ENCODE peak calls at places on chromosomes 16 and 17, in ten cellular contexts. One of them, this sample, is unnamed.

GRCh38 chr17:10702574-10702973 is 5.2 kb downstream of the ADPRM start:
- DNase-seq in testis: no peak
- DNase-seq in fibroblast of pulmonary artery: peak
- DNase-seq in central memory CD8-positive, alpha-beta T cell: no peak
- DNase-seq in NCI-H2171 treated with DMSO at 0.1 percent for 48 hours: no peak
- DNase-seq in WTC11: no peak
- DNase-seq in left cardiac atrium: no peak
- DNase-seq in RWPE1: no peak
- DNase-seq in Ammon's horn: no peak
- DNase-seq in neural crest cell: no peak
- DNase-seq in this sample: no peak

GRCh38 chr16:30951193-30951592 is 2.3 kb downstream of the ORAI3 start:
- DNase-seq in NCI-H2171 treated with DMSO at 0.1 percent for 48 hours: no peak
- DNase-seq in neural crest cell: no peak
- DNase-seq in WTC11: no peak
- DNase-seq in left cardiac atrium: no peak
- DNase-seq in RWPE1: no peak
- DNase-seq in testis: no peak
- DNase-seq in Ammon's horn: no peak
- DNase-seq in central memory CD8-positive, alpha-beta T cell: no peak
- DNase-seq in fibroblast of pulmonary artery: no peak
- DNase-seq in this sample: no peak

GRCh38 chr17:71423871-71424546 is 696.8 kb upstream of the SOX9 start:
- DNase-seq in RWPE1: peak
- DNase-seq in WTC11: no peak
- DNase-seq in central memory CD8-positive, alpha-beta T cell: no peak
- DNase-seq in testis: no peak
- DNase-seq in Ammon's horn: no peak
- DNase-seq in left cardiac atrium: no peak
- DNase-seq in NCI-H2171 treated with DMSO at 0.1 percent for 48 hours: peak
- DNase-seq in neural crest cell: no peak
- DNase-seq in fibroblast of pulmonary artery: no peak
- DNase-seq in this sample: no peak

GRCh38 chr17:51817955-51818354 is 340.6 kb downstream of the CA10 start:
- DNase-seq in WTC11: no peak
- DNase-seq in testis: no peak
- DNase-seq in neural crest cell: no peak
- DNase-seq in fibroblast of pulmonary artery: no peak
- DNase-seq in central memory CD8-positive, alpha-beta T cell: no peak
- DNase-seq in Ammon's horn: no peak
- DNase-seq in NCI-H2171 treated with DMSO at 0.1 percent for 48 hours: no peak
- DNase-seq in left cardiac atrium: no peak
- DNase-seq in RWPE1: no peak
- DNase-seq in this sample: no peak

GRCh38 chr17:4204676-4205075 is 59.1 kb downstream of the ANKFY1 start:
- DNase-seq in central memory CD8-positive, alpha-beta T cell: no peak
- DNase-seq in neural crest cell: no peak
- DNase-seq in testis: peak
- DNase-seq in left cardiac atrium: peak
- DNase-seq in NCI-H2171 treated with DMSO at 0.1 percent for 48 hours: no peak
- DNase-seq in RWPE1: no peak
- DNase-seq in fibroblast of pulmonary artery: peak
- DNase-seq in WTC11: no peak
- DNase-seq in Ammon's horn: peak
- DNase-seq in this sample: peak

GRCh38 chr17:70478883-70479282 is 309.6 kb downstream of the KCNJ2 start:
- DNase-seq in central memory CD8-positive, alpha-beta T cell: no peak
- DNase-seq in Ammon's horn: no peak
- DNase-seq in neural crest cell: no peak
- DNase-seq in fibroblast of pulmonary artery: no peak
- DNase-seq in left cardiac atrium: peak
- DNase-seq in RWPE1: no peak
- DNase-seq in WTC11: no peak
- DNase-seq in NCI-H2171 treated with DMSO at 0.1 percent for 48 hours: no peak
- DNase-seq in testis: peak
- DNase-seq in this sample: no peak

GRCh38 chr16:70151391-70151790 is 22.2 kb upstream of the CLEC18C start:
- DNase-seq in central memory CD8-positive, alpha-beta T cell: no peak
- DNase-seq in WTC11: no peak
- DNase-seq in neural crest cell: no peak
- DNase-seq in RWPE1: no peak
- DNase-seq in NCI-H2171 treated with DMSO at 0.1 percent for 48 hours: peak
- DNase-seq in fibroblast of pulmonary artery: no peak
- DNase-seq in Ammon's horn: no peak
- DNase-seq in left cardiac atrium: peak
- DNase-seq in testis: no peak
- DNase-seq in this sample: no peak

GRCh38 chr17:57335195-57335792 is 79.0 kb downstream of the MSI2 start:
- DNase-seq in central memory CD8-positive, alpha-beta T cell: no peak
- DNase-seq in neural crest cell: no peak
- DNase-seq in WTC11: no peak
- DNase-seq in left cardiac atrium: no peak
- DNase-seq in NCI-H2171 treated with DMSO at 0.1 percent for 48 hours: no peak
- DNase-seq in testis: no peak
- DNase-seq in RWPE1: no peak
- DNase-seq in Ammon's horn: no peak
- DNase-seq in fibroblast of pulmonary artery: no peak
- DNase-seq in this sample: no peak